ENCODE peak calls at places on chromosomes 1 and 21, in five cellular contexts. L is H9, D is neural progenitor cell, T is esophagus squamous epithelium, A is lower lobe of right lung. K is an unnamed sample.

GRCh38 chr21:31543191-31543590 is 116.3 kb upstream of the SOD1 start:
- DNase-seq in A (no peak), L (no peak), D (no peak), T (no peak), K (no peak)

GRCh38 chr1:184340984-184341383 is 45.8 kb upstream of the C1orf21 start:
- DNase-seq in T (no peak), L (no peak), A (no peak), D (no peak), K (no peak)

GRCh38 chr1:1081311-1082238 is 7.5 kb upstream of the RNF223 start:
- DNase-seq in L (no peak), T (no peak), A (no peak), D (no peak), K (no peak)

GRCh38 chr1:9833632-9834031 is 9.9 kb upstream of the CLSTN1 start:
- DNase-seq in L (no peak), T (no peak), A (no peak), D (no peak), K (no peak)

GRCh38 chr1:169849346-169850022 is 44.2 kb downstream of the SCYL3 start:
- DNase-seq in L (no peak), D (no peak), T (no peak), A (no peak), K (no peak)

GRCh38 chr1:3007298-3008147 is 13.7 kb upstream of the ACTRT2 start:
- DNase-seq in L (no peak), D (no peak), T (no peak), A (no peak), K (no peak)

GRCh38 chr21:29378814-29379213 is 80.1 kb downstream of the BACH1 start:
- DNase-seq in L (no peak), D (no peak), A (no peak), T (no peak), K (no peak)

GRCh38 chr1:48676376-48676775 is 100.3 kb downstream of the BEND5 start:
- DNase-seq in A (no peak), D (no peak), T (no peak), L (no peak), K (no peak)

GRCh38 chr1:55232448-55233148 is 17.4 kb upstream of the USP24 start:
- DNase-seq in L (no peak), T (no peak), D (no peak), A (no peak), K (no peak)

GRCh38 chr21:36589352-36589971 is 109.5 kb upstream of the SIM2 start:
- DNase-seq in T (no peak), L (peak; percentile 49), D (peak; percentile 19), A (peak; percentile 53), K (no peak)

GRCh38 chr21:25571726-25572121 is 35.6 kb downstream of the MRPL39 start:
- DNase-seq in T (no peak), L (no peak), D (no peak), A (no peak), K (no peak)

GRCh38 chr1:156356875-156357534 is 12.0 kb upstream of the RHBG start:
- DNase-seq in D (peak; percentile 84), T (no peak), L (peak; percentile 96), A (peak; percentile 70), K (peak; percentile 71)

GRCh38 chr1:153572569-153573015 is 6.9 kb upstream of the S100A2 start:
- DNase-seq in A (peak; percentile 89), T (no peak), D (peak; percentile 71), L (peak; percentile 81), K (peak; percentile 53)

GRCh38 chr21:37620401-37620800 is 253.8 kb downstream of the DYRK1A start:
- DNase-seq in D (no peak), T (no peak), L (no peak), A (no peak), K (no peak)

GRCh38 chr21:45438391-45439145 is 33.6 kb downstream of the COL18A1 start:
- DNase-seq in T (no peak), D (no peak), L (no peak), A (no peak), K (no peak)

GRCh38 chr1:187952446-187952845 is 1123.7 kb downstream of the PLA2G4A start:
- DNase-seq in D (no peak), L (no peak), T (no peak), A (no peak), K (no peak)

GRCh38 chr1:111553199-111553598 is 49.8 kb upstream of the ADORA3 start:
- DNase-seq in D (no peak), A (no peak), T (no peak), L (no peak), K (no peak)

GRCh38 chr1:58813801-58814200 is 30.0 kb upstream of the JUN start:
- DNase-seq in T (no peak), L (no peak), D (no peak), A (no peak), K (no peak)

GRCh38 chr1:200905411-200906052 is 10.8 kb downstream of the INAVA start:
- DNase-seq in A (no peak), L (no peak), D (no peak), T (no peak), K (no peak)

GRCh38 chr1:60350531-60350930 is 277.0 kb upstream of the C1orf87 start:
- DNase-seq in D (no peak), A (no peak), T (no peak), L (no peak), K (no peak)

GRCh38 chr1:70738576-70738975 is 309.0 kb downstream of the PTGER3 start:
- DNase-seq in D (no peak), A (no peak), L (no peak), T (no peak), K (no peak)

GRCh38 chr1:228274452-228275153 is 66.8 kb downstream of the OBSCN start:
- DNase-seq in A (peak; percentile 40), L (peak; percentile 42), T (no peak), D (no peak), K (peak; percentile 10)

GRCh38 chr1:221039616-221040015 is 160.4 kb downstream of the HLX start:
- DNase-seq in L (no peak), T (no peak), D (no peak), A (no peak), K (no peak)

GRCh38 chr21:19607983-19608668 is 1204.5 kb upstream of the TMPRSS15 start:
- DNase-seq in A (no peak), D (peak; percentile 17), T (no peak), L (no peak), K (no peak)

GRCh38 chr1:70171512-70171911 is 33.9 kb downstream of the LRRC40 start:
- DNase-seq in T (no peak), D (no peak), L (no peak), A (no peak), K (no peak)

GRCh38 chr1:11847667-11848445 is at the start of gene NPPA:
- DNase-seq in L (no peak), A (no peak), T (no peak), D (no peak), K (no peak)

GRCh38 chr21:16196521-16197208 is 466.9 kb downstream of the USP25 start:
- DNase-seq in L (no peak), D (no peak), T (no peak), A (no peak), K (no peak)

GRCh38 chr1:121417289-121417955 is 232.6 kb downstream of the SRGAP2C start:
- DNase-seq in T (no peak), D (no peak), L (no peak), A (no peak), K (no peak)

GRCh38 chr1:98400446-98400845 is 261.1 kb upstream of the SNX7 start:
- DNase-seq in A (no peak), T (no peak), D (no peak), L (no peak), K (no peak)

GRCh38 chr1:85626818-85627217 is 46.3 kb downstream of the CCN1 start:
- DNase-seq in A (no peak), T (no peak), L (no peak), D (no peak), K (no peak)

GRCh38 chr1:172341697-172342096 is 78.8 kb upstream of the C1orf105 start:
- DNase-seq in L (no peak), D (no peak), A (no peak), T (no peak), K (no peak)

GRCh38 chr1:92317836-92318493 is 19.1 kb downstream of the RPAP2 start:
- DNase-seq in T (no peak), L (no peak), D (no peak), A (no peak), K (no peak)

GRCh38 chr1:119279441-119280415 is 88.9 kb upstream of the HAO2 start:
- DNase-seq in L (no peak), A (no peak), D (no peak), T (no peak), K (no peak)

GRCh38 chr1:6334261-6334993 is 59.1 kb downstream of the ACOT7 start:
- DNase-seq in L (no peak), D (no peak), A (no peak), T (no peak), K (no peak)

GRCh38 chr1:88984553-88984945 is 7.9 kb downstream of the KYAT3 start:
- DNase-seq in D (no peak), T (no peak), L (no peak), A (no peak), K (no peak)

DNA sequence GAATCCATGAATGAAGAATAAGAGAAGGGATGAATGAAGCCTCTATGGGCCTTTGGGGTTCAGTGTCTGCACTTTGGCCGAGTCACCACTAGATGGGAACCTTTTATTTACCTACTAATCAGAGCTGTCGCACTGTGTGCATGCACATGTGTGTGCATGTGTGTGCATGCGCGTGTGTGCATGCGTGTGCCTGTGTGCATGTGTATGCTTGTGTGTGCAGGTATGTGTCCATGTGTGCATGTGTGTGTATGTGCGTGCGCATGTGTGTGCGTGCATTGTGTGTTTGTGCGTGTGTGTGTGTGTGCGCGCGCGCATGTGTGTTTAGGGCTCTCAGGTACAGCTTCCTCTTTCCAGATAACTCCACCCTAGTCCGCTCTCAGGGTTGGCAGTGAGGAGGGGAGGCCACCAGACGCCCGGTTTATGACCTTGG is 20.4 kb upstream of the UBXN10 start:
- DNase-seq in T (no peak), L (no peak), A (no peak), D (peak; percentile 31), K (no peak)
- TF ChIP-seq CTCF in T (peak; percentile 28), L (peak; percentile 65), A (peak; percentile 10), D (peak; percentile 42), K (no peak)

GRCh38 chr1:166170075-166170474 is 3.3 kb upstream of the FAM78B start:
- DNase-seq in D (no peak), A (no peak), L (no peak), T (no peak), K (no peak)
- TF ChIP-seq CTCF in D (no peak), A (no peak), L (no peak), T (no peak), K (no peak)

GRCh38 chr1:113929750-113930498 is 800 bp downstream of the HIPK1 start:
- DNase-seq in L (no peak), D (peak; percentile 73), A (peak; percentile 78), T (no peak), K (peak; percentile 65)
- TF ChIP-seq CTCF in L (no peak), D (peak; percentile 29), A (no peak), T (peak; percentile 3), K (no peak)

GRCh38 chr1:64241069-64241468 is 37.6 kb downstream of the UBE2U start:
- DNase-seq in A (no peak), D (no peak), L (no peak), T (no peak), K (no peak)

GRCh38 chr1:64236584-64236983 is 33.2 kb downstream of the UBE2U start:
- DNase-seq in A (no peak), L (no peak), T (no peak), D (no peak), K (no peak)

GRCh38 chr1:64243757-64244080 is 40.3 kb downstream of the UBE2U start:
- DNase-seq in T (no peak), A (no peak), L (no peak), D (no peak), K (no peak)

GRCh38 chr1:64242895-64243756 is 39.7 kb downstream of the UBE2U start:
- DNase-seq in L (no peak), A (no peak), T (no peak), D (peak; percentile 53), K (no peak)

GRCh38 chr1:64240209-64240608 is 36.8 kb downstream of the UBE2U start:
- DNase-seq in L (no peak), D (no peak), A (no peak), T (no peak), K (no peak)
- TF ChIP-seq CTCF in L (no peak), D (no peak), A (no peak), T (no peak), K (no peak)

K was measured in activated B cell treated with CpG ODN at 0.5 μM for 24 hours.